ENCODE peak calls at places on chromosomes 2 and 18, in five cellular contexts. Y is gastrocnemius medialis, N is NCI-H510A treated with DMSO at 0.1 percent for 48 hours, P is AG04450, F is neural progenitor cell. L is an unnamed sample.

GRCh38 chr2:154608438-154608837 is 90.1 kb upstream of the KCNJ3 start:
- DNase-seq in P (no peak), F (no peak), N (no peak), Y (no peak), L (no peak)

GRCh38 chr2:174561283-174562275 is 36.0 kb downstream of the WIPF1 start:
- DNase-seq in N (no peak), Y (peak; percentile 51), F (peak; percentile 44), P (peak; percentile 16), L (peak; percentile 76)

GRCh38 chr18:58012356-58012755 is 31.7 kb upstream of the NEDD4L start:
- DNase-seq in P (no peak), N (no peak), Y (no peak), F (no peak), L (no peak)

GRCh38 chr2:231371430-231372054 is 24.0 kb upstream of the B3GNT7 start:
- DNase-seq in N (no peak), Y (no peak), F (no peak), P (no peak), L (no peak)

GRCh38 chr2:206086683-206087350 is 843 bp upstream of the INO80D start:
- DNase-seq in N (peak; percentile 47), P (no peak), F (no peak), Y (no peak), L (peak; percentile 3)

GRCh38 chr2:166013878-166014277 is 60.3 kb upstream of the TTC21B start:
- DNase-seq in N (no peak), F (peak; percentile 4), Y (no peak), P (no peak), L (no peak)

GRCh38 chr2:140275427-140275826 is 1495.2 kb upstream of the NXPH2 start:
- DNase-seq in Y (no peak), P (no peak), N (peak; percentile 83), F (no peak), L (no peak)

GRCh38 chr2:234556848-234557573 is 60.1 kb upstream of the ARL4C start:
- DNase-seq in P (no peak), Y (no peak), F (no peak), N (no peak), L (no peak)

GRCh38 chr18:48842259-48843061 is 108.3 kb downstream of the SMAD7 start:
- DNase-seq in Y (no peak), P (no peak), N (no peak), F (no peak), L (no peak)